ENCODE peak calls at places on chromosomes 5 and 9, in seven cellular contexts. One of them, this sample, is unnamed.
A peak's percentile ranks its signal among the peaks of the same experiment; 100 is the strongest.

GRCh38 chr5:88190106-88190834 is 78.4 kb downstream of the TMEM161B start:
- DNase-seq in colonic mucosa: no peak
- DNase-seq in OCI-LY7: no peak
- DNase-seq in thyroid gland: no peak
- DNase-seq in ovary: no peak
- DNase-seq in A673: no peak
- DNase-seq in neural progenitor cell: peak; percentile 30
- DNase-seq in this sample: no peak

GRCh38 chr9:98795970-98796363 is 388 bp downstream of the ANKS6 start:
- DNase-seq in thyroid gland: peak; percentile 60
- DNase-seq in OCI-LY7: peak; percentile 40
- DNase-seq in A673: no peak
- DNase-seq in ovary: peak; percentile 28
- DNase-seq in colonic mucosa: peak; percentile 44
- DNase-seq in neural progenitor cell: peak; percentile 55
- DNase-seq in this sample: no peak

GRCh38 chr9:25975667-25976066 is 297.4 kb upstream of the TUSC1 start:
- DNase-seq in A673: no peak
- DNase-seq in colonic mucosa: no peak
- DNase-seq in OCI-LY7: no peak
- DNase-seq in thyroid gland: no peak
- DNase-seq in ovary: no peak
- DNase-seq in neural progenitor cell: no peak
- DNase-seq in this sample: no peak

GRCh38 chr9:38287420-38287985 is 105.0 kb upstream of the ALDH1B1 start:
- DNase-seq in A673: no peak
- DNase-seq in neural progenitor cell: no peak
- DNase-seq in ovary: no peak
- DNase-seq in colonic mucosa: no peak
- DNase-seq in OCI-LY7: no peak
- DNase-seq in thyroid gland: no peak
- DNase-seq in this sample: no peak

GRCh38 chr9:36550135-36550534 is 22.6 kb upstream of the MELK start:
- DNase-seq in OCI-LY7: no peak
- DNase-seq in thyroid gland: no peak
- DNase-seq in neural progenitor cell: no peak
- DNase-seq in A673: no peak
- DNase-seq in colonic mucosa: no peak
- DNase-seq in ovary: no peak
- DNase-seq in this sample: no peak

GRCh38 chr9:36091028-36091953 is 45.2 kb upstream of the GLIPR2 start:
- DNase-seq in ovary: peak; percentile 30
- DNase-seq in OCI-LY7: no peak
- DNase-seq in A673: no peak
- DNase-seq in neural progenitor cell: no peak
- DNase-seq in thyroid gland: peak; percentile 44
- DNase-seq in colonic mucosa: peak; percentile 77
- DNase-seq in this sample: no peak

GRCh38 chr9:5825896-5826622 is 6.9 kb downstream of the ERMP1 start:
- DNase-seq in colonic mucosa: no peak
- DNase-seq in A673: no peak
- DNase-seq in ovary: no peak
- DNase-seq in OCI-LY7: no peak
- DNase-seq in neural progenitor cell: no peak
- DNase-seq in thyroid gland: no peak
- DNase-seq in this sample: no peak

GRCh38 chr9:120439147-120439546 is 140.8 kb downstream of the CDK5RAP2 start:
- DNase-seq in colonic mucosa: no peak
- DNase-seq in neural progenitor cell: peak; percentile 45
- DNase-seq in A673: peak; percentile 23
- DNase-seq in ovary: no peak
- DNase-seq in thyroid gland: no peak
- DNase-seq in OCI-LY7: peak; percentile 25
- DNase-seq in this sample: no peak

GRCh38 chr5:1508679-1509290 is 15.0 kb downstream of the LPCAT1 start:
- DNase-seq in A673: no peak
- DNase-seq in colonic mucosa: no peak
- DNase-seq in neural progenitor cell: no peak
- DNase-seq in ovary: peak; percentile 6
- DNase-seq in thyroid gland: peak; percentile 1
- DNase-seq in OCI-LY7: no peak
- DNase-seq in this sample: peak; percentile 75

GRCh38 chr5:125134216-125135081 is 388.0 kb upstream of the ZNF608 start:
- DNase-seq in colonic mucosa: no peak
- DNase-seq in thyroid gland: no peak
- DNase-seq in A673: peak; percentile 54
- DNase-seq in neural progenitor cell: no peak
- DNase-seq in OCI-LY7: no peak
- DNase-seq in ovary: no peak
- DNase-seq in this sample: no peak

GRCh38 chr5:120405923-120406322 is 58.2 kb upstream of the PRR16 start:
- DNase-seq in thyroid gland: no peak
- DNase-seq in OCI-LY7: no peak
- DNase-seq in colonic mucosa: no peak
- DNase-seq in A673: peak; percentile 85
- DNase-seq in neural progenitor cell: no peak
- DNase-seq in ovary: no peak
- DNase-seq in this sample: no peak

GRCh38 chr9:80175286-80175906 is 603.6 kb downstream of the TLE4 start:
- DNase-seq in neural progenitor cell: peak; percentile 57
- DNase-seq in A673: peak; percentile 56
- DNase-seq in OCI-LY7: peak; percentile 56
- DNase-seq in thyroid gland: peak; percentile 11
- DNase-seq in colonic mucosa: no peak
- DNase-seq in ovary: peak; percentile 17
- DNase-seq in this sample: no peak

GRCh38 chr9:129972816-129973215 is 70.2 kb downstream of the FNBP1 start:
- DNase-seq in neural progenitor cell: no peak
- DNase-seq in OCI-LY7: no peak
- DNase-seq in thyroid gland: no peak
- DNase-seq in colonic mucosa: no peak
- DNase-seq in ovary: no peak
- DNase-seq in A673: no peak
- DNase-seq in this sample: no peak

GRCh38 chr5:59450245-59450644 is 443.3 kb downstream of the PDE4D start:
- DNase-seq in neural progenitor cell: no peak
- DNase-seq in A673: no peak
- DNase-seq in thyroid gland: no peak
- DNase-seq in colonic mucosa: no peak
- DNase-seq in ovary: no peak
- DNase-seq in OCI-LY7: no peak
- DNase-seq in this sample: no peak

GRCh38 chr5:1736065-1736464 is 63.6 kb downstream of the MRPL36 start:
- DNase-seq in thyroid gland: no peak
- DNase-seq in A673: no peak
- DNase-seq in ovary: no peak
- DNase-seq in colonic mucosa: no peak
- DNase-seq in neural progenitor cell: no peak
- DNase-seq in OCI-LY7: no peak
- DNase-seq in this sample: no peak

GRCh38 chr5:177434942-177435738 is 8.7 kb downstream of the GRK6 start:
- DNase-seq in neural progenitor cell: no peak
- DNase-seq in colonic mucosa: no peak
- DNase-seq in A673: no peak
- DNase-seq in ovary: no peak
- DNase-seq in thyroid gland: no peak
- DNase-seq in OCI-LY7: no peak
- DNase-seq in this sample: no peak

GRCh38 chr5:174504266-174504726 is 220.1 kb upstream of the MSX2 start:
- DNase-seq in thyroid gland: no peak
- DNase-seq in OCI-LY7: no peak
- DNase-seq in neural progenitor cell: no peak
- DNase-seq in colonic mucosa: no peak
- DNase-seq in A673: peak; percentile 61
- DNase-seq in ovary: no peak
- DNase-seq in this sample: no peak

GRCh38 chr5:174505621-174506020 is 218.8 kb upstream of the MSX2 start:
- DNase-seq in ovary: no peak
- DNase-seq in colonic mucosa: no peak
- DNase-seq in OCI-LY7: no peak
- DNase-seq in A673: peak; percentile 29
- DNase-seq in neural progenitor cell: no peak
- DNase-seq in thyroid gland: no peak
- DNase-seq in this sample: no peak

GRCh38 chr5:174503086-174503460 is 221.3 kb upstream of the MSX2 start:
- DNase-seq in colonic mucosa: no peak
- DNase-seq in neural progenitor cell: no peak
- DNase-seq in ovary: no peak
- DNase-seq in OCI-LY7: no peak
- DNase-seq in thyroid gland: no peak
- DNase-seq in A673: no peak
- DNase-seq in this sample: no peak

GRCh38 chr5:174501461-174502069 is 222.8 kb upstream of the MSX2 start:
- DNase-seq in ovary: no peak
- DNase-seq in neural progenitor cell: peak; percentile 16
- DNase-seq in colonic mucosa: no peak
- DNase-seq in thyroid gland: no peak
- DNase-seq in A673: no peak
- DNase-seq in OCI-LY7: no peak
- DNase-seq in this sample: no peak

GRCh38 chr5:174503461-174504265 is 220.7 kb upstream of the MSX2 start:
- DNase-seq in colonic mucosa: no peak
- DNase-seq in OCI-LY7: no peak
- DNase-seq in ovary: no peak
- DNase-seq in A673: peak; percentile 65
- DNase-seq in thyroid gland: no peak
- DNase-seq in neural progenitor cell: no peak
- DNase-seq in this sample: no peak
- H3K27ac ChIP-seq in colonic mucosa: no peak overlapping the region
- H3K27ac ChIP-seq in OCI-LY7: no peak overlapping the region
- H3K27ac ChIP-seq in ovary: no peak overlapping the region
- H3K27ac ChIP-seq in A673: peak overlapping the region; percentile 64
- H3K27ac ChIP-seq in thyroid gland: no peak overlapping the region
- H3K27ac ChIP-seq in neural progenitor cell: no peak overlapping the region
- H3K27ac ChIP-seq in this sample: no peak overlapping the region

GRCh38 chr5:97534166-97534565 is 351.1 kb upstream of the RIOK2 start:
- DNase-seq in ovary: peak; percentile 49
- DNase-seq in neural progenitor cell: peak; percentile 53
- DNase-seq in colonic mucosa: peak; percentile 36
- DNase-seq in OCI-LY7: peak; percentile 31
- DNase-seq in A673: peak; percentile 46
- DNase-seq in thyroid gland: no peak
- DNase-seq in this sample: no peak
- TF ChIP-seq CTCF in ovary: peak; percentile 52
- TF ChIP-seq CTCF in neural progenitor cell: peak; percentile 72
- TF ChIP-seq CTCF in colonic mucosa: peak; percentile 41
- TF ChIP-seq CTCF in OCI-LY7: peak; percentile 79
- TF ChIP-seq CTCF in A673: peak; percentile 62
- TF ChIP-seq CTCF in thyroid gland: no peak
- TF ChIP-seq CTCF in this sample: peak; percentile 18

DNA sequence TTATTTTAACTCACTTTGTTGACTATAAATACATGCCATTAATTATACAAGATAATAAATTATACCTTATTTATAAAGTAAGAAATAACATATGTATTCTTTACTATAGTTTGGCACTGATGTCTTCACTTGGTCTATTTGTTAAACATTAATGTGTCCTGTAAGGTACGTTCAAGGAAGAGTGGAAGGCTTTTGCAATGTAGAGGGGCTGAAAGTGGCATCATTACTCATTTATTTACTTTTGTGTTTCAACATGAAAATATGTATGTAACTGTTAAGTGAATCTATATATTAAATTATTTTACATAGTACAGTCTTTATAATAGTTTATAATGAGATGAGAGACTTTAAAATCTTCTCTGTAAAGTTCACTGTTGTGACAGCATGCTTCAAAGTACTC is 348.7 kb downstream of the CCDC171 start:
- DNase-seq in thyroid gland: no peak
- DNase-seq in colonic mucosa: no peak
- DNase-seq in ovary: no peak
- DNase-seq in neural progenitor cell: no peak
- DNase-seq in A673: no peak
- DNase-seq in OCI-LY7: no peak
- DNase-seq in this sample: no peak
- H3K36me3 ChIP-seq in thyroid gland: no peaks in the 10 kb centered on the region
- H3K36me3 ChIP-seq in colonic mucosa: no peaks in the 10 kb centered on the region
- H3K36me3 ChIP-seq in ovary: no peaks in the 10 kb centered on the region
- H3K36me3 ChIP-seq in neural progenitor cell: no peaks in the 10 kb centered on the region
- H3K36me3 ChIP-seq in A673: peaks cover 53% of the 10 kb centered on the region
- H3K36me3 ChIP-seq in OCI-LY7: no peaks in the 10 kb centered on the region
- H3K36me3 ChIP-seq in this sample: no peaks in the 10 kb centered on the region

GRCh38 chr5:159956074-159956473 is 39.8 kb downstream of the ADRA1B start:
- DNase-seq in OCI-LY7: no peak
- DNase-seq in neural progenitor cell: no peak
- DNase-seq in colonic mucosa: no peak
- DNase-seq in thyroid gland: no peak
- DNase-seq in A673: no peak
- DNase-seq in ovary: no peak
- DNase-seq in this sample: no peak

GRCh38 chr5:159951834-159952233 is 35.6 kb downstream of the ADRA1B start:
- DNase-seq in thyroid gland: no peak
- DNase-seq in neural progenitor cell: no peak
- DNase-seq in A673: no peak
- DNase-seq in OCI-LY7: no peak
- DNase-seq in ovary: no peak
- DNase-seq in colonic mucosa: no peak
- DNase-seq in this sample: no peak

GRCh38 chr5:159951387-159951786 is 35.1 kb downstream of the ADRA1B start:
- DNase-seq in thyroid gland: no peak
- DNase-seq in ovary: no peak
- DNase-seq in neural progenitor cell: peak; percentile 70
- DNase-seq in A673: peak; percentile 24
- DNase-seq in colonic mucosa: no peak
- DNase-seq in OCI-LY7: peak; percentile 36
- DNase-seq in this sample: no peak

GRCh38 chr5:159953609-159954008 is 37.3 kb downstream of the ADRA1B start:
- DNase-seq in ovary: no peak
- DNase-seq in A673: peak; percentile 47
- DNase-seq in OCI-LY7: no peak
- DNase-seq in colonic mucosa: no peak
- DNase-seq in neural progenitor cell: peak; percentile 34
- DNase-seq in thyroid gland: no peak
- DNase-seq in this sample: no peak

GRCh38 chr5:159955056-159955624 is 38.9 kb downstream of the ADRA1B start:
- DNase-seq in neural progenitor cell: no peak
- DNase-seq in thyroid gland: no peak
- DNase-seq in colonic mucosa: no peak
- DNase-seq in A673: no peak
- DNase-seq in ovary: no peak
- DNase-seq in OCI-LY7: no peak
- DNase-seq in this sample: no peak
- H3K27ac ChIP-seq in neural progenitor cell: no peak overlapping the region
- H3K27ac ChIP-seq in thyroid gland: no peak overlapping the region
- H3K27ac ChIP-seq in colonic mucosa: no peak overlapping the region
- H3K27ac ChIP-seq in A673: no peak overlapping the region
- H3K27ac ChIP-seq in ovary: no peak overlapping the region
- H3K27ac ChIP-seq in OCI-LY7: no peak overlapping the region
- H3K27ac ChIP-seq in this sample: no peak overlapping the region

GRCh38 chr5:150656191-150657132 is 4.6 kb upstream of the MYOZ3 start:
- DNase-seq in thyroid gland: peak; percentile 66
- DNase-seq in ovary: peak; percentile 84
- DNase-seq in colonic mucosa: peak; percentile 79
- DNase-seq in OCI-LY7: peak; percentile 84
- DNase-seq in A673: peak; percentile 83
- DNase-seq in neural progenitor cell: peak; percentile 92
- DNase-seq in this sample: no peak
- TF ChIP-seq CTCF in thyroid gland: no peak
- TF ChIP-seq CTCF in ovary: peak; percentile 72
- TF ChIP-seq CTCF in colonic mucosa: peak; percentile 36
- TF ChIP-seq CTCF in OCI-LY7: peak; percentile 56
- TF ChIP-seq CTCF in A673: peak; percentile 54
- TF ChIP-seq CTCF in neural progenitor cell: peak; percentile 63
- TF ChIP-seq CTCF in this sample: peak; percentile 77